ENCODE peak calls at places on chromosomes 6 and 20, in seven cellular contexts. J, Y, U, W, Q, H and E are unnamed samples.

GRCh38 chr6:109036588-109037320 is 57.9 kb downstream of the SESN1 start:
- DNase-seq in Q (no peak), Y (no peak), J (no peak), W (no peak), H (no peak), U (peak; percentile 52), E (peak; percentile 13)

GRCh38 chr6:158517581-158517980 is 42.3 kb upstream of the TMEM181 start:
- DNase-seq in J (no peak), Q (no peak), W (no peak), U (no peak), H (no peak), Y (no peak), E (peak; percentile 32)

GRCh38 chr6:128492386-128492785 is 28.0 kb downstream of the PTPRK start:
- DNase-seq in U (no peak), J (no peak), W (no peak), H (no peak), Y (no peak), Q (peak; percentile 91), E (no peak)

GRCh38 chr6:56311086-56311485 is 63.7 kb upstream of the COL21A1 start:
- DNase-seq in H (no peak), J (no peak), W (no peak), Q (no peak), U (no peak), Y (peak; percentile 5), E (no peak)

GRCh38 chr20:25059487-25059820 is 1.5 kb upstream of the ACSS1 start:
- DNase-seq in H (no peak), W (no peak), Y (no peak), Q (no peak), J (no peak), U (no peak), E (no peak)

GRCh38 chr6:156508923-156509322 is 268.3 kb upstream of the ARID1B start:
- DNase-seq in H (no peak), J (no peak), Y (no peak), Q (peak; percentile 46), W (no peak), U (no peak), E (peak; percentile 82)

GRCh38 chr6:32154514-32155161 is 697 bp downstream of the PPT2 start:
- DNase-seq in J (peak; percentile 84), H (peak; percentile 81), Y (peak; percentile 86), W (peak; percentile 54), Q (peak; percentile 76), U (peak; percentile 74), E (peak; percentile 92)

GRCh38 chr6:153131037-153131981 is at the start of gene RGS17:
- DNase-seq in U (peak; percentile 45), H (peak; percentile 100), Y (peak; percentile 81), W (no peak), J (peak; percentile 94), Q (peak; percentile 49), E (no peak)

GRCh38 chr20:59017493-59018231 is 1.6 kb upstream of the TUBB1 start:
- DNase-seq in J (no peak), W (no peak), Y (no peak), H (no peak), Q (no peak), U (no peak), E (no peak)

GRCh38 chr20:24668791-24669190 is 199.4 kb downstream of the SYNDIG1 start:
- DNase-seq in W (no peak), H (no peak), Q (no peak), J (no peak), U (no peak), Y (no peak), E (no peak)

GRCh38 chr6:16405349-16405865 is 167.0 kb downstream of the GMPR start:
- DNase-seq in Q (no peak), W (no peak), J (no peak), U (no peak), Y (no peak), H (no peak), E (no peak)

GRCh38 chr6:21438986-21439352 is 154.6 kb upstream of the SOX4 start:
- DNase-seq in W (no peak), Y (peak; percentile 22), J (no peak), H (no peak), U (peak; percentile 51), Q (peak; percentile 49), E (no peak)

GRCh38 chr6:63997217-63997616 is 361.6 kb downstream of the PHF3 start:
- DNase-seq in Q (no peak), U (no peak), W (no peak), H (no peak), J (no peak), Y (no peak), E (no peak)
- H3K4me3 ChIP-seq in Q (no peak overlapping the region), U (no peak overlapping the region), W (no peak overlapping the region), H (no peak overlapping the region), J (no peak overlapping the region), Y (no peak overlapping the region), E (no peak overlapping the region)

DNA sequence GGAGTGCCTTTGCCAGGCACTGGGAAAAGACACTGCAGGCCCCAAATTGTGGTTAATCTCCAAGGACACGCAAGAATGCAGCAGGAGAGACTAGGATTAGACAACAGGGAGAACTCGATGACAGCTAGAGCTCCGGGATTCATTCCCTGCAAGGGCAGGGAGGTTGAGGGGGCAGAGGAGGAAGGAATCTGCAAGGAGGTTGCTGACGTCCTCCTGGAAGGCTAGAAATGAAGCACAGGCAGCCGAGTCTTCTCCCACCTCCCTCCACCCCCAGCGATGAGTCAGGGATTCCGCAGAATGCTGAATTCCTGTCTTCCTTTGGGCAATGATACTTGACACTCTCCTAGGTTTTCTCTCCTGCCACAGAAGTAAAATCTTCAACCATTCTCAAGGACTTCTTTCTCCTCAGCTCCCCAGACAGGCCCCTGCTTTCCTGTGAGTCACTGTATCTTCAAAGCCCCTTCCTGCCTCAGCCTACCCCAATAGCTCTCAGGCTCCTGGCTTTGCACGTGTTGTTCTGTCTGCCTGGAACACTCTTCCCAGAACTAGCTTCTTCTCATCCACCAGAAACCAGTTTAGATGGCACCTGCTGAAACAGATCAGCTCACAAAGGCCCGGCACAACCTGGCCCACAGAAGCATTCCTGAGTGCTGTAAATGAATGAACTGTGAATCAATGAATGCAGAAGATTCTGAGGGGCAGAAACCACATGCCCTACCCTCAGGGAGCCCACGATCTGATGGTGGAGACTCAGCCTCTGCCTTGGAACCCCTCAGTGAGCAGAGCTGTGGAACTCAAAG is 85.6 kb downstream of the MRPL14 start:
- DNase-seq in J (no peak), Y (peak; percentile 98), Q (peak; percentile 98), H (no peak), W (peak; percentile 84), U (no peak), E (no peak)
- TF ChIP-seq EZH2phosphoT487 in J (no peak), Y (no peak), Q (no peak), H (no peak), W (no peak), U (no peak), E (no peak)

DNA sequence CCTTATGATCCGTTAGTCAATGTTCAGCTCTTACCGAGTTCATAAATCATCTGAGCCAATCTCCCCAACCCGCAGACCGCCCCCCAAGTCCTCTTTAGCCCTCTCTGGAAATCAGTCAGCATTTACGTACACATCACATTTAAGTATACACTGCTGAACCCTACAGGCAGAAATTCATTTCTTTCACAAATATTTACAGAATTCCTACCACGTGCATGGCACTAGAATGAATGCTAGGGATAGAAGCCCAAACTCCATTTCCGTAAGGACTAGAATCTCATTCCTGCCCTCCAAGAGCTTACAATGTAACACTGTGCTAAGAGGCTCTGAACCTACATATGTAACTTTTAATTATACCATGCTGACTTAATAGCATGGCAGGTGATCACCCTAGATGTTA is 1.8 kb downstream of the OSER1 start:
- DNase-seq in Y (peak; percentile 61), U (no peak), Q (peak; percentile 59), H (no peak), W (no peak), J (no peak), E (no peak)
- H3K4me3 ChIP-seq in Y (peak overlapping the region; percentile 97), U (peak overlapping the region; percentile 95), Q (peak overlapping the region; percentile 87), H (peak overlapping the region; percentile 97), W (peak overlapping the region; percentile 97), J (peak overlapping the region; percentile 80), E (peak overlapping the region; percentile 90)

DNA sequence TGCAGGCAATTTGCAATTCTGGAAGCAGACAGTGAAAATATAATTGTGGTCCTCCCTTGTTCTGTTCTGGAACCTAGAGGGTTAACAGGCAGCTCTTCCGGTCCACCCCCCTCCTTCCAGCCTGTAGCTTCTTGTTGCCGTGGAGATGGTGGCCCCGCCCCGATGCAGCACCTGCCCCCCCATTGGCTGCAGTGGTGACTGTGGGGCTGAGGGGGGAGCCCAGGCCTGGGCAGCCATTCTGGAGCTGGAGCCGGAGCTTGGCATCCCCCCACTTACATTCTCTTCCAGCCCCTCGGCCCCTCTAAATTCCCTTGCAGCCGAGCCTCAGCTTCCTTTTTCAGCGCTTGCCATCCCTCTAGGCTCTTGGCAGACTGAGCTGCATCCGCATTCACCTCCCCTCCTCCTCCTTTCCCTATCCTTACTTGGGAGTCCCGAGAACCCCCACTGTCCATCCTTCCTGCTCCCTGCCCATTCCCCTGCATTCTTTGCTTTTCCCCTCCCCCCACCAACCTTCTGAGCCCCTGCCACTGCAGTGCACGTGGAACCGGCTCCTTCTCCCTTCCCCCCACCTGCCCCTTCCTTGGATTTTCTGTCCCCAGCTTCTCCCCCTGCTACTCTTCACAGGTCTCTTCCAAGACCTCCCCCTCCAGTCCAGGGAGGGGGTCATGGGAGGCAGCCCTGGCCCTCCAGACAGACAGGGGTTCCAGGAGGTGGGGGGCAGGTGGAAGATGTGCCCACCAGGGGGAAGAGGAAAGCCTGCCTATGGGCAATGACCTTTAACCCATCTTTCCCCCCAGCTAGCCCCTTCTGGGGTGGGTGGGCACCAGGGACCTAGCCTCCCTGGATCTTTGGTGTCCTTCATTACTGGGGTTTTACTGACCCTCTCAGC is 11.4 kb downstream of the SYNGAP1 start:
- DNase-seq in Q (no peak), W (no peak), H (peak; percentile 98), J (peak; percentile 92), U (no peak), Y (peak; percentile 64), E (peak; percentile 89)
- TF ChIP-seq EZH2phosphoT487 in Q (no peak), W (no peak), H (no peak), J (no peak), U (no peak), Y (no peak), E (no peak)

GRCh38 chr6:25280617-25280990 is 1.4 kb downstream of the CARMIL1 start:
- DNase-seq in J (peak; percentile 32), H (no peak), W (no peak), U (no peak), Q (peak; percentile 12), Y (peak; percentile 15), E (peak; percentile 23)
- H3K4me3 ChIP-seq in J (peak overlapping the region; percentile 90), H (peak overlapping the region; percentile 82), W (peak overlapping the region; percentile 72), U (peak overlapping the region; percentile 88), Q (peak overlapping the region; percentile 84), Y (peak overlapping the region; percentile 93), E (peak overlapping the region; percentile 99)

DNA sequence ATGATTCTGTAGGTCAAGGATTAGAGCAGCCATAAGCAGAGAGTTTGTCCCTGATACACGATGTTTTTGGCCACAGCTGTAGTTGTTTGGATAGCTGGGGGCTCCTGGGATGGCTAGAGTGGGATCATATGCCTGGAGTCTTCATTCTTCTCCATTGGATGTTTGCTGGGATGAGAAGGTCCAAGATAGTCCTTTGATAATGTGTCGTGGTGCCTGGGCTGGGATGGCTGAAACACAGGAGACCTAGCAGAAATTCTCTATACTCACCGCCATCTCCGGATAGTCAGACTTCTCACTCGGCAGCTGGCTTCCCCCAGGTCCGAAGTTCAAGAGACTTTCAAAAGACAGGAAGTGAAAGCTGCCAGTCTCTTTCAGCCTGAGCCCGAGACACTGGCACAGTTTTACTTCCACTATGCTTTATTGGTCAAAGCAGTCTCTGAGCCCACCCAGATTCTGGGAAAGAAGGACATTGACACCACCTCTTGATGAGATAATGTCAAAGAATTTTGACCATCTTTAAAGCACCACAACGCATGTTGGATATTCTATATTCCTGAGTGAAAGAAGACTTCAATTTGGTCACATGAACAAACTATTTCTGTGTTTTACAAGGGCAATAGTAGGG is 16.0 kb downstream of the MARCKS start:
- DNase-seq in H (no peak), U (peak; percentile 85), Q (no peak), Y (no peak), J (no peak), W (no peak), E (peak; percentile 51)
- TF ChIP-seq EZH2phosphoT487 in H (no peak), U (no peak), Q (no peak), Y (no peak), J (no peak), W (no peak), E (no peak)

GRCh38 chr20:62916703-62917476 is 9.4 kb downstream of the DIDO1 start:
- DNase-seq in W (no peak), Q (no peak), U (no peak), Y (no peak), H (no peak), J (no peak), E (no peak)
- H3K4me3 ChIP-seq in W (no peak overlapping the region), Q (no peak overlapping the region), U (no peak overlapping the region), Y (no peak overlapping the region), H (no peak overlapping the region), J (no peak overlapping the region), E (no peak overlapping the region)